ENCODE peak calls at places on chromosomes 7 and 10, in seven cellular contexts. U is endothelial cell of umbilical vein, C is GM23338, V is spleen, Z is stomach, H is GM12892, L is breast epithelium. D is an unnamed sample.

GRCh38 chr7:99021941-99022560 is 121.9 kb downstream of the SMURF1 start:
- DNase-seq in U (peak), C (no peak), V (no peak), Z (peak), H (no peak), L (peak), D (no peak)

GRCh38 chr7:29309041-29309860 is 114.7 kb downstream of the CHN2 start:
- DNase-seq in U (peak), C (peak), V (no peak), Z (no peak), H (no peak), L (no peak), D (no peak)

GRCh38 chr7:107966701-107967100 is 36.3 kb downstream of the LAMB1 start:
- DNase-seq in U (no peak), C (peak), V (no peak), Z (no peak), H (no peak), L (no peak), D (no peak)

GRCh38 chr7:157622408-157623221 is 285.8 kb downstream of the DNAJB6 start:
- DNase-seq in U (no peak), C (no peak), V (no peak), Z (no peak), H (no peak), L (peak), D (no peak)

GRCh38 chr10:122441961-122442360 is 12.5 kb upstream of the ARMS2 start:
- DNase-seq in U (peak), C (no peak), V (no peak), Z (no peak), H (no peak), L (no peak), D (no peak)

GRCh38 chr10:10044959-10045764 is 972.5 kb upstream of the CELF2 start:
- DNase-seq in U (no peak), C (no peak), V (no peak), Z (no peak), H (no peak), L (no peak), D (no peak)

GRCh38 chr10:28920091-28920490 is 242.8 kb downstream of the BAMBI start:
- DNase-seq in U (no peak), C (no peak), V (no peak), Z (no peak), H (no peak), L (no peak), D (no peak)

GRCh38 chr10:61031341-61031740 is 87.4 kb upstream of the RHOBTB1 start:
- DNase-seq in U (no peak), C (no peak), V (no peak), Z (no peak), H (no peak), L (no peak), D (no peak)

GRCh38 chr7:142774826-142775225 is 4.1 kb downstream of the PRSS2 start:
- DNase-seq in U (no peak), C (no peak), V (no peak), Z (no peak), H (no peak), L (no peak), D (no peak)

GRCh38 chr10:5502903-5503835 is 3.8 kb upstream of the CALML5 start:
- DNase-seq in U (no peak), C (no peak), V (no peak), Z (peak), H (no peak), L (peak), D (no peak)

GRCh38 chr10:45439873-45440272 is 65.9 kb downstream of the ALOX5 start:
- DNase-seq in U (no peak), C (no peak), V (no peak), Z (no peak), H (no peak), L (no peak), D (no peak)

GRCh38 chr7:27151945-27152815 is at the start of gene HOXA3:
- DNase-seq in U (peak), C (peak), V (peak), Z (peak), H (no peak), L (peak), D (no peak)

GRCh38 chr10:101260764-101261341 is 31.6 kb upstream of the LBX1 start:
- DNase-seq in U (no peak), C (peak), V (no peak), Z (no peak), H (no peak), L (no peak), D (no peak)

GRCh38 chr10:71744897-71745658 is 25.5 kb upstream of the C10orf105 start:
- DNase-seq in U (no peak), C (no peak), V (peak), Z (no peak), H (no peak), L (no peak), D (no peak)

GRCh38 chr7:5692845-5693278 is 88.6 kb downstream of the RNF216 start:
- DNase-seq in U (peak), C (no peak), V (no peak), Z (no peak), H (no peak), L (no peak), D (no peak)

GRCh38 chr7:5689716-5690115 is 91.7 kb downstream of the RNF216 start:
- DNase-seq in U (no peak), C (no peak), V (no peak), Z (no peak), H (no peak), L (no peak), D (no peak)

GRCh38 chr7:5690931-5691461 is 90.5 kb downstream of the RNF216 start:
- DNase-seq in U (no peak), C (no peak), V (no peak), Z (no peak), H (no peak), L (no peak), D (no peak)

GRCh38 chr7:5692112-5692844 is 89.2 kb downstream of the RNF216 start:
- DNase-seq in U (peak), C (no peak), V (peak), Z (peak), H (no peak), L (peak), D (no peak)

DNA sequence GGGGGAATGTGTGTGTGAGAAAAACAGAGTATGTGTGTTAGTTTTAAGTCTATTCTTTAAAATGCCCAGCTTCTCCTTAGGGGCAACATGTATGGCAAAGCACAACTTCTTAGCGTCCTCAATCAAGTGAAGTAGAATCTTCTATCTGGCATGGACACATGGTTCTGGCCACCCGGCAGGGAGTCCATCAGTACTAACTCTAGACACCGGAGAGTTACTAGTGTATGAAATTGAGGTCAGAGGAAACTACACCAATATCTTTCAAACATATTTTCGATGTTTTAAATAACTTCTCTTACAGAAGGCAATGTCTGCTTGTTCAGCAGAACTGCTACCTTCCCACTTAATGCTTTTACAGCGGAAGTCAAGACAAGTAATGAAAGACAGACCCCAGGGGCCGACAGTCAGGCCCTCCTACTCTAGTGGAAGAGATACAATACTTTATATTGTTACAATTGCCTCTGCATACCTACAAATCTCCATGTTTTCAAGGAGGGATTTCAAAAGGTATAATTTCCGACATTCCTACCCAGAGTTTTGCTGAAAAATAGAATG is 89.8 kb downstream of the RNF216 start:
- DNase-seq in U (no peak), C (no peak), V (no peak), Z (no peak), H (no peak), L (no peak), D (no peak)
- TF ChIP-seq POLR2AphosphoS5 in U (no peak), C (no peak), V (no peak), Z (no peak), H (no peak), L (no peak), D (no peak)

DNA sequence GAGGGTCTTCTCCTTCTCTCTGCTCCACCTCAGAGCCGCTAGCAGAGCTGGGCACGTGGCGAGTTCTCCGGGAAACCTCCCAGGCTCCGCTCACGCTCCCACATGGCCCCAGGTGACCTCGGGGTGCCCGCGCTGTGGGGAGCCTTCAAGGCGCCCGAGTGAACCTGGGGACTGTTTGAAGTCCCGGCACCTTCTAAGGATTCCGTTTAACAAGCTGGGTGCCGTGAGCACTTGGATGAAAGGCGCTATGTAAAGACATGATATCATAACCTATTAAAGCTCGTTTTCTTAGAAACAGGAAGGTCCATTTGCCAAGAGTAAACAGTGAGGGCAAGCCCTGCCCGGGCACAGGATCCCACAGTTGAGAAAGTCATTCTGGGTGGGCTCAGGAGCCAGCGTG is 15.8 kb upstream of the MYL10 start:
- DNase-seq in U (peak), C (no peak), V (no peak), Z (peak), H (no peak), L (no peak), D (no peak)
- TF ChIP-seq POLR2AphosphoS5 in U (no peak), C (no peak), V (no peak), Z (no peak), H (no peak), L (no peak), D (no peak)

DNA sequence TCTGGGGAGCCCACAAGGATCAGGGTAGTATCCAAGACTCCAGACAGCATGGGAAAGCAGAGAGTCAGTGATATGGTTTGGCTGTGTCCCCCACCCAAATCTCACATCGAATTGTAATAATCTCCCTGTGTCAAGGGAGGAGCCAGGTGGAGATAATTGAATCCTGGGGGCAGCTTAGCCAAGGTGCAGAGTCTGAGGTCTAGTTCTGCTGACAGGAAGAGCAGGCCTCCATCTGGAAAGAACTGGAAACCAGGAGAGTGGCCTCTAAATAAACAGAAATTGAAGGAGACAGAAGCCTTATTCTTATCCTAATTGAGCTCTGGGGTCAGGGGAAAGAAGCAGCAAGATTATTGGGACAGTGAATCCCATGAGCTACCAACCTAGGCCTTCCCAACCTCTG is 146.7 kb upstream of the NRP1 start:
- DNase-seq in U (no peak), C (no peak), V (no peak), Z (no peak), H (no peak), L (no peak), D (no peak)
- TF ChIP-seq POLR2AphosphoS5 in U (no peak), C (no peak), V (no peak), Z (no peak), H (no peak), L (no peak), D (no peak)

GRCh38 chr10:3891396-3891795 is 106.4 kb upstream of the KLF6 start:
- DNase-seq in U (no peak), C (no peak), V (no peak), Z (no peak), H (no peak), L (no peak), D (no peak)

GRCh38 chr10:3892440-3893101 is 107.6 kb upstream of the KLF6 start:
- DNase-seq in U (peak), C (no peak), V (no peak), Z (no peak), H (no peak), L (no peak), D (no peak)

GRCh38 chr10:3887885-3888476 is 103.0 kb upstream of the KLF6 start:
- DNase-seq in U (peak), C (peak), V (no peak), Z (no peak), H (peak), L (no peak), D (no peak)

GRCh38 chr10:3890602-3891352 is 105.8 kb upstream of the KLF6 start:
- DNase-seq in U (no peak), C (no peak), V (no peak), Z (no peak), H (no peak), L (no peak), D (no peak)

DNA sequence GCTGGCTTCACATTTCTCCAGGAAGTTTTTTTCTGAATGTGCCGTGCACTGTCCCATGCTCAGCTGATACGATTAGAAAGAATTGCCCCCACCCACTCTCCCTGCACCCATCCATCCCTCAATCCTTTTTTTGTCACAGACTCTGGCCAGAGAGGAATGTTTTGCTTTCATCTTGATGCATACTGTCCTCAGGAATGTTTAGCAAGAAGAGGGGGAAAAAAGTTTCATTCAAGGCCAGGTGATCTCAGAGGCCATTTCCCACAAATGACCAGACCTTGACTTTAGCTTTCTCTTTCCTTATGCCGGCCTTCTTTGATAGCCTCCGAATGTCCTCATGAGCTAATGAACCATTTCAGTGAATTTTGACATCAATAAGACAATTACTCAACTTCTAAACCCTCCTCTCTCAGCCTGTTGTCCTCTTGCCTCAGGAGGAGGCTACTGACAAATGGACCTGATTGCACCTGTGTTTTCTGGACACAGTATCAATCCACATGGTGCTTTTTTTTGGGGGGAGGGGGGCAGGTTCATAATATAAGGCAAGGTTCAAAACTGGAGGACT is 105.0 kb upstream of the KLF6 start:
- DNase-seq in U (peak), C (peak), V (no peak), Z (no peak), H (no peak), L (no peak), D (no peak)
- TF ChIP-seq POLR2AphosphoS5 in U (no peak), C (no peak), V (no peak), Z (no peak), H (no peak), L (no peak), D (no peak)

GRCh38 chr10:133068741-133069525 is 18.8 kb upstream of the ADGRA1 start:
- DNase-seq in U (no peak), C (no peak), V (no peak), Z (no peak), H (no peak), L (no peak), D (no peak)
- TF ChIP-seq POLR2AphosphoS5 in U (no peak), C (no peak), V (no peak), Z (no peak), H (no peak), L (no peak), D (no peak)

GRCh38 chr10:110852255-110852896 is 19.4 kb upstream of the PDCD4 start:
- DNase-seq in U (no peak), C (peak), V (no peak), Z (peak), H (no peak), L (peak), D (no peak)
- TF ChIP-seq POLR2AphosphoS5 in U (no peak), C (no peak), V (no peak), Z (no peak), H (no peak), L (peak), D (no peak)

DNA sequence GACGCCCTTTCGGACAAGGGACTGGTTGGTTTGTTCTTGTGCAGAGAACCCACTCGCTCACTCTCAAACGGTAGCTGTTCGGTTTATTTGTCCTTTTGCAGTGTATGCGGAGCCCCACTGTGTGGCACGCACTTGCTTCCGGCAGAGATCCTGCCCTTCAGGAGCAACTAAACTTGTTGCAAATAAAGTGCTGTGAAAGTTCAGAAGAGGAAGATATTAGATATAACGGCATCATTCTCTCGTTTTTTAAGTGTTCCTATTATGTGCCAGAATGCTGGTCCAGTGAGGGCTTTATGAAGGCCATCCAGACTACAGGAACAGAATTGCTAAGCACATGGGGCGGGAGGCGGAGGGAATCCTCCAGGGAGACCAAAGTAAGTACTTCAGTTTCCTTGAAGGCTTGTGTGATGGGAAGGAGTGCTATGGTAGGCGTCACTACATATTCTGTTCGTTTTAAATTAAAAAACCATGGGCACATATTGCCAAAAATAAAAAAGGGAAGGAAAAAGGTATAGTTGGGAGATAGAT is 488 bp upstream of the ERLIN1 start:
- DNase-seq in U (no peak), C (peak), V (no peak), Z (no peak), H (no peak), L (no peak), D (no peak)
- TF ChIP-seq POLR2AphosphoS5 in U (no peak), C (no peak), V (no peak), Z (no peak), H (no peak), L (peak), D (no peak)

D was measured in GM12891.